ENCODE peak calls at places on chromosomes 6 and 20, in five cellular contexts. N is HepG2, T is HCT116, A is GM12878, P is K562. B is an unnamed sample.

GRCh38 chr6:168309183-168309582 is 10.4 kb downstream of the DACT2 start:
- DNase-seq in P (no peak), T (no peak), N (no peak), A (no peak), B (no peak)

GRCh38 chr6:49430187-49430586 is 32.9 kb downstream of the MMUT start:
- DNase-seq in T (no peak), P (no peak), N (no peak), A (no peak), B (no peak)

GRCh38 chr6:73134588-73134987 is 90.7 kb downstream of the KHDC1L start:
- DNase-seq in A (no peak), P (peak), N (peak), T (peak), B (peak)

GRCh38 chr20:3781153-3781910 is at the start of gene SPEF1:
- DNase-seq in A (peak), T (peak), N (peak), P (peak), B (peak)

GRCh38 chr20:46304361-46304760 is 3.9 kb downstream of the CDH22 start:
- DNase-seq in A (no peak), N (no peak), P (no peak), T (no peak), B (no peak)

GRCh38 chr6:158518196-158519127 is 41.4 kb upstream of the TMEM181 start:
- DNase-seq in T (peak), A (peak), N (peak), P (peak), B (peak)

GRCh38 chr6:36968266-36968977 is 13.9 kb downstream of the PI16 start:
- DNase-seq in P (no peak), A (no peak), T (no peak), N (no peak), B (no peak)

GRCh38 chr6:12842126-12842525 is 125.6 kb downstream of the PHACTR1 start:
- DNase-seq in N (no peak), A (no peak), T (no peak), P (no peak), B (no peak)

GRCh38 chr6:41451515-41452163 is 94.5 kb upstream of the FOXP4 start:
- DNase-seq in N (no peak), P (no peak), A (no peak), T (no peak), B (no peak)

GRCh38 chr6:36907781-36908180 is 22.0 kb downstream of the C6orf89 start:
- DNase-seq in P (no peak), N (no peak), T (no peak), A (no peak), B (no peak)

GRCh38 chr6:51350308-51350904 is 531.7 kb downstream of the TFAP2B start:
- DNase-seq in T (no peak), N (no peak), P (peak), A (no peak), B (no peak)
- TF ChIP-seq SRF in T (no peak), N (no peak), P (no peak), A (no peak), B (no peak)

GRCh38 chr6:22764521-22764920 is 195.2 kb downstream of the HDGFL1 start:
- DNase-seq in A (no peak), T (no peak), P (no peak), N (no peak), B (no peak)
- TF ChIP-seq SRF in A (no peak), T (no peak), P (no peak), N (no peak), B (no peak)

DNA sequence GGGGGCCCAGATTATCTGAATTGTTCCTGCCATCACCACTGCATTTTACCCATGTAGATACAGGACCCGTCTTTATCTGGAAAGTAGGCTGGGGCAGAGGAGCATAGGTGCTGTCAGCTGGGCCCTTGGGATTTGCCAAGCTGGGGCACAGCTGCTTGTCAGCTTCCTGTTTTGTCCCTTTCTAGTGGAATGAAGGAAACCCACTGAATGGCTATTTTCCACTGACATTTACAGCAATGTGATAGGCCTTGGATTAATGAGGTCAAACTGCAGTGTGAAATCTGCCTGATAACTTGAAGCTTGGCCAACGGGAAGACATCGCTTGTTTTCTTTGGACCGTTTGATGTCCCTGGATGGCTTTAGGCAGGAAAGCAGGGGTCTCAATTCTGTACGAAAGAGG is 6.7 kb downstream of the PPP1R16B start:
- DNase-seq in P (no peak), T (no peak), N (no peak), A (no peak), B (no peak)
- TF ChIP-seq SRF in P (no peak), T (no peak), N (no peak), A (no peak), B (no peak)

DNA sequence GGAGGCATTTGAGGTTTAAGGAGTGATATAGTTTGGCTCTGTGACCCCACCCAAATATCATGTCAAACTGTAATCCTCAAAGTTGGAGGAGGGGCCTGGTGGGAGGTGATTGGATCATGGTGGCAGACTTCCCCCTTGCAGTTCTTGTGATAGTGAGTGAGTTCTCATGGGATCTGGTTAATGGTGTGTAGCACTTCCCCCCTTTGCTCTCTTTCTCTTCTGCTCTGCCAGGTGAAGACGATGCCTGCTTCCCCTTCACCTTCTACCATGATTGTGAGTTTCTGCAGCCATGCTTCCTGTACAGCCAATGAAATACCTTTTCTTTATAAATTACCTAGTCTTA is 1.7 kb upstream of the HDDC2 start:
- DNase-seq in P (no peak), T (no peak), N (no peak), A (no peak), B (no peak)
- TF ChIP-seq SRF in P (no peak), T (no peak), N (no peak), A (no peak), B (no peak)

DNA sequence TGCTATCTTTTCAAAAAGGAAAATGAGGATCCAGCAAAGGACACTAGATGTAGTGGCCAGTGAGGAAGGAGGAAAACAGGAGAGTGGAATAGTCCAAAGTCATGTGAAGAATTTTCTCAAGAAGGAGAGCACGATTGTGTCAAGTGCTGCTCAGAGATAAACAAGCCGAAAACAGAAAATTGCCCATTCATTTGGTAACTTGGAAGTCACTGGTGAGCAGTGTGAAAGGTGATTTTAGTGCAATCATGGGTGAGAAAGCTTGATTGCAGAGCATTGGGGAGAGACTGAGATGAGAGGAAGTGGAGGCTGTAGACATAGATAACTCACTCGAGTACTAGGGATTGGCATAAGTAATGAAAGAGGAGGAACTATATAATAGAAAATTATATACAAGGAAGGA is 26.0 kb upstream of the PRDM1 start:
- DNase-seq in A (no peak), N (no peak), P (no peak), T (no peak), B (no peak)
- TF ChIP-seq SRF in A (no peak), N (no peak), P (no peak), T (no peak), B (no peak)

DNA sequence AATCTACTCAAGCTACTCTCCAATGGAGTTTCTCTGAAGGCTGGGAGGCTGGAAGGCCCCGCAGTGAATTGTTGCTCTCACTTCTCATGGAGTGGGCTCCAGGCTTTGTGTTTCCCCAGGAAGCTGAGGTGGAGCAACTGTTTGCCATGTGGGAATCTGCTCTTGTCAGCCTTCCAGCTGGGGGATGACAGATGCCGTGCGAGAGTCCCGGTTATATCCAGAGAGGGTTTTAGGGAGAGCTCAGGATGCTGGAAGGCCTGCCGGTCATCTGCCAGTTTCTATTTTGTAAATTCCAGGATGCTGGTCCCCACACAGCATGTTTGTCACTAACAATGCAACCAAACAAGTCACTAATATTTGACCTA is 98.2 kb upstream of the NAA20 start:
- DNase-seq in T (no peak), P (no peak), N (peak), A (no peak), B (no peak)
- TF ChIP-seq SRF in T (no peak), P (no peak), N (no peak), A (no peak), B (no peak)

GRCh38 chr20:5402903-5403531 is 86.3 kb upstream of the PROKR2 start:
- DNase-seq in P (peak), T (no peak), A (no peak), N (peak), B (peak)
- TF ChIP-seq SRF in P (no peak), T (no peak), A (no peak), N (no peak), B (no peak)

GRCh38 chr20:14997791-14998190 is 660.4 kb upstream of the FLRT3 start:
- DNase-seq in N (no peak), T (no peak), A (no peak), P (no peak), B (no peak)
- TF ChIP-seq SRF in N (no peak), T (no peak), A (no peak), P (no peak), B (no peak)

B was measured in H1.